ENCODE peak calls at places on chromosomes 5 and 9, in four cellular contexts. One of them, this sample, is unnamed.

GRCh38 chr5:108266235-108266634 is 115.7 kb downstream of the FBXL17 start:
- DNase-seq in HTR-8/SVneo: no peak
- DNase-seq in stimulated activated CD8-positive, alpha-beta memory T cell treated with anti-CD3 and anti-CD28 coated beads, Interleukin-15, amount 100 ng/mL, for 48 hours: no peak
- DNase-seq in endothelial cell: no peak
- DNase-seq in this sample: peak; percentile 71

GRCh38 chr5:148842161-148842560 is 15.8 kb downstream of the ADRB2 start:
- DNase-seq in HTR-8/SVneo: no peak
- DNase-seq in stimulated activated CD8-positive, alpha-beta memory T cell treated with anti-CD3 and anti-CD28 coated beads, Interleukin-15, amount 100 ng/mL, for 48 hours: no peak
- DNase-seq in endothelial cell: no peak
- DNase-seq in this sample: no peak

GRCh38 chr5:72999916-73000315 is 44.1 kb downstream of the FCHO2 start:
- DNase-seq in HTR-8/SVneo: no peak
- DNase-seq in stimulated activated CD8-positive, alpha-beta memory T cell treated with anti-CD3 and anti-CD28 coated beads, Interleukin-15, amount 100 ng/mL, for 48 hours: no peak
- DNase-seq in endothelial cell: no peak
- DNase-seq in this sample: no peak

GRCh38 chr5:99033014-99033931 is 104.5 kb upstream of the CHD1 start:
- DNase-seq in HTR-8/SVneo: no peak
- DNase-seq in stimulated activated CD8-positive, alpha-beta memory T cell treated with anti-CD3 and anti-CD28 coated beads, Interleukin-15, amount 100 ng/mL, for 48 hours: no peak
- DNase-seq in endothelial cell: no peak
- DNase-seq in this sample: peak; percentile 14

GRCh38 chr9:88775559-88775958 is 215.7 kb upstream of the S1PR3 start:
- DNase-seq in HTR-8/SVneo: no peak
- DNase-seq in stimulated activated CD8-positive, alpha-beta memory T cell treated with anti-CD3 and anti-CD28 coated beads, Interleukin-15, amount 100 ng/mL, for 48 hours: no peak
- DNase-seq in endothelial cell: no peak
- DNase-seq in this sample: no peak

GRCh38 chr5:174690256-174690655 is 34.1 kb upstream of the MSX2 start:
- DNase-seq in HTR-8/SVneo: no peak
- DNase-seq in stimulated activated CD8-positive, alpha-beta memory T cell treated with anti-CD3 and anti-CD28 coated beads, Interleukin-15, amount 100 ng/mL, for 48 hours: no peak
- DNase-seq in endothelial cell: peak; percentile 17
- DNase-seq in this sample: peak; percentile 51

GRCh38 chr9:133118179-133118520 is 2.9 kb downstream of the RALGDS start:
- DNase-seq in HTR-8/SVneo: no peak
- DNase-seq in stimulated activated CD8-positive, alpha-beta memory T cell treated with anti-CD3 and anti-CD28 coated beads, Interleukin-15, amount 100 ng/mL, for 48 hours: no peak
- DNase-seq in endothelial cell: no peak
- DNase-seq in this sample: no peak

GRCh38 chr5:77394064-77394716 is 97.9 kb downstream of the WDR41 start:
- DNase-seq in HTR-8/SVneo: no peak
- DNase-seq in stimulated activated CD8-positive, alpha-beta memory T cell treated with anti-CD3 and anti-CD28 coated beads, Interleukin-15, amount 100 ng/mL, for 48 hours: no peak
- DNase-seq in endothelial cell: no peak
- DNase-seq in this sample: no peak

GRCh38 chr5:99032234-99033013 is 103.6 kb upstream of the CHD1 start:
- DNase-seq in HTR-8/SVneo: peak; percentile 60
- DNase-seq in stimulated activated CD8-positive, alpha-beta memory T cell treated with anti-CD3 and anti-CD28 coated beads, Interleukin-15, amount 100 ng/mL, for 48 hours: no peak
- DNase-seq in endothelial cell: peak; percentile 51
- DNase-seq in this sample: peak; percentile 76

GRCh38 chr5:178336889-178337785 is 104.5 kb upstream of the PHYKPL start:
- DNase-seq in HTR-8/SVneo: no peak
- DNase-seq in stimulated activated CD8-positive, alpha-beta memory T cell treated with anti-CD3 and anti-CD28 coated beads, Interleukin-15, amount 100 ng/mL, for 48 hours: no peak
- DNase-seq in endothelial cell: no peak
- DNase-seq in this sample: no peak

GRCh38 chr5:158660726-158661125 is 439.0 kb downstream of the EBF1 start:
- DNase-seq in HTR-8/SVneo: no peak
- DNase-seq in stimulated activated CD8-positive, alpha-beta memory T cell treated with anti-CD3 and anti-CD28 coated beads, Interleukin-15, amount 100 ng/mL, for 48 hours: no peak
- DNase-seq in endothelial cell: no peak
- DNase-seq in this sample: no peak

GRCh38 chr5:36842087-36842486 is 34.5 kb upstream of the NIPBL start:
- DNase-seq in HTR-8/SVneo: no peak
- DNase-seq in stimulated activated CD8-positive, alpha-beta memory T cell treated with anti-CD3 and anti-CD28 coated beads, Interleukin-15, amount 100 ng/mL, for 48 hours: no peak
- DNase-seq in endothelial cell: no peak
- DNase-seq in this sample: no peak

GRCh38 chr5:82938901-82939300 is 138.3 kb downstream of the TMEM167A start:
- DNase-seq in HTR-8/SVneo: no peak
- DNase-seq in stimulated activated CD8-positive, alpha-beta memory T cell treated with anti-CD3 and anti-CD28 coated beads, Interleukin-15, amount 100 ng/mL, for 48 hours: no peak
- DNase-seq in endothelial cell: no peak
- DNase-seq in this sample: no peak

This sample was measured in myocyte.